ENCODE peak calls at places on chromosomes 12 and 14, in ten cellular contexts. P is AG09309, S is PC-3, R is astrocyte of the spinal cord, I is cardiac fibroblast, M is thyroid gland, V is choroid plexus epithelial cell, U is colonic mucosa, D is epithelial cell of esophagus, Q is heart right ventricle. T is an unnamed sample.

GRCh38 chr14:51442513-51443175 is 202.6 kb downstream of the TMX1 start:
- DNase-seq in U (no peak), S (peak), D (peak), I (peak), Q (no peak), V (peak), M (no peak), R (peak), P (peak), T (no peak)

GRCh38 chr12:87667378-87667777 is 361.8 kb downstream of the C12orf50 start:
- DNase-seq in U (no peak), Q (no peak), D (peak), M (no peak), P (no peak), V (peak), S (peak), I (peak), R (peak), T (no peak)

GRCh38 chr14:95156765-95157194 is 549 bp downstream of the DICER1 start:
- DNase-seq in D (peak), S (peak), I (peak), Q (peak), M (peak), U (no peak), V (peak), R (no peak), P (no peak), T (peak)

GRCh38 chr14:30872602-30873001 is 1.8 kb upstream of the COCH start:
- DNase-seq in V (no peak), P (no peak), I (no peak), M (no peak), D (no peak), Q (no peak), R (no peak), U (no peak), S (no peak), T (no peak)

GRCh38 chr14:67653651-67654280 is 20.7 kb downstream of the VTI1B start:
- DNase-seq in R (no peak), P (peak), U (no peak), I (peak), D (no peak), V (peak), M (peak), S (no peak), Q (no peak), T (no peak)

GRCh38 chr14:103104654-103105511 is 10.4 kb downstream of the EXOC3L4 start:
- DNase-seq in R (peak), U (peak), V (peak), D (peak), P (no peak), I (peak), S (peak), M (peak), Q (peak), T (peak)

GRCh38 chr12:6392499-6392898 is 8.5 kb downstream of the LTBR start:
- DNase-seq in P (no peak), R (no peak), I (no peak), S (no peak), U (peak), D (no peak), M (peak), Q (no peak), V (no peak), T (peak)

GRCh38 chr12:124862768-124863408 is 776 bp downstream of the SCARB1 start:
- DNase-seq in D (peak), U (peak), M (peak), S (peak), V (peak), R (no peak), Q (no peak), P (no peak), I (peak), T (no peak)

GRCh38 chr12:83158613-83159207 is 472.0 kb downstream of the TMTC2 start:
- DNase-seq in Q (no peak), V (no peak), S (no peak), U (no peak), M (no peak), R (no peak), D (no peak), I (no peak), P (no peak), T (no peak)

GRCh38 chr14:31568671-31569070 is 7.5 kb downstream of the NUBPL start:
- DNase-seq in U (no peak), Q (no peak), P (peak), S (no peak), D (peak), R (peak), M (no peak), I (peak), V (peak), T (no peak)

GRCh38 chr12:75177997-75178396 is 31.6 kb downstream of the KCNC2 start:
- DNase-seq in I (peak), V (peak), Q (no peak), P (peak), D (peak), S (peak), R (peak), U (no peak), M (no peak), T (no peak)

GRCh38 chr14:102344485-102344884 is 18.2 kb downstream of the CINP start:
- DNase-seq in Q (no peak), D (no peak), P (no peak), U (no peak), R (no peak), V (no peak), S (no peak), I (no peak), M (no peak), T (no peak)

GRCh38 chr12:48601013-48601756 is 31.3 kb upstream of the LALBA start:
- DNase-seq in Q (no peak), V (peak), S (peak), D (peak), I (peak), P (no peak), R (no peak), U (no peak), M (no peak), T (no peak)

GRCh38 chr12:109331546-109331945 is 16.2 kb upstream of the MYO1H start:
- DNase-seq in I (peak), S (no peak), U (no peak), V (no peak), D (no peak), M (no peak), P (no peak), Q (no peak), R (no peak), T (no peak)

GRCh38 chr14:101590616-101591015 is 29.3 kb downstream of the DIO3 start:
- DNase-seq in Q (no peak), S (no peak), U (no peak), I (no peak), M (no peak), R (no peak), V (no peak), P (no peak), D (no peak), T (no peak)

GRCh38 chr12:125110641-125111360 is 45.6 kb downstream of the AACS start:
- DNase-seq in S (peak), I (peak), Q (no peak), R (peak), U (peak), P (peak), D (no peak), V (peak), M (no peak), T (no peak)

DNA sequence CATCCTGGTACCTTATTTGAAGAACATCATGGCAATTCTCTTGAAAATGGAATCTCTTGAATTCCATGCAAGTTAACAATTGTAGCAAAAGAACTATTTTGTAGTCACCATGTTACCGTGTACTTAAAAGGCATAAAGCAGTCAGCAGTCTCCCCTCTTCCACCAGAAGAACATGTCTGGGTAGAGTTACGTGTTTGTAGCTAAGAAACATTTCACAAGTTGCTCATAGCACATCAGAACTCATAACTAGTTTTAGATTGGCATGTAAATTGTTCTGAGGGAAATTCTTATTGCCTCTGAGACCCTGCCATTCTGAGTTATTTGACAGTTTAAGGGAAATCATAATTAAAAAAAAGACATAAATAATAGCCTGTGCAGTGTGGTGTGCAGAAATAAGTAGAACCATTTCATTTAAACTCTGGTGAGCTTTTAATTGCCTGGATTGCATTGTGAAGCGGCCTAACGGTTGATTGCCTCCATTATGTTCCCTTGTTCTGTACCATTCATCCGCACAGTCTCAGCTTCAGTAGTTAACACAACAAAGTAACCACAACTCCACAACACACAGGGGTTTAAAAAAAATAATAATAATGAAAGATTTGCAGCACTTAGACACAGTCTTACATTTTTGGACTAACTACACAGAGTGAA is 2.6 kb downstream of the LMO3 start:
- DNase-seq in P (no peak), I (no peak), V (no peak), U (no peak), S (no peak), R (no peak), D (no peak), M (no peak), Q (no peak), T (no peak)
- H3K4me3 ChIP-seq in P (no peak), I (no peak), V (no peak), U (no peak), S (no peak), R (no peak), D (no peak), M (no peak), Q (peak), T (no peak)

DNA sequence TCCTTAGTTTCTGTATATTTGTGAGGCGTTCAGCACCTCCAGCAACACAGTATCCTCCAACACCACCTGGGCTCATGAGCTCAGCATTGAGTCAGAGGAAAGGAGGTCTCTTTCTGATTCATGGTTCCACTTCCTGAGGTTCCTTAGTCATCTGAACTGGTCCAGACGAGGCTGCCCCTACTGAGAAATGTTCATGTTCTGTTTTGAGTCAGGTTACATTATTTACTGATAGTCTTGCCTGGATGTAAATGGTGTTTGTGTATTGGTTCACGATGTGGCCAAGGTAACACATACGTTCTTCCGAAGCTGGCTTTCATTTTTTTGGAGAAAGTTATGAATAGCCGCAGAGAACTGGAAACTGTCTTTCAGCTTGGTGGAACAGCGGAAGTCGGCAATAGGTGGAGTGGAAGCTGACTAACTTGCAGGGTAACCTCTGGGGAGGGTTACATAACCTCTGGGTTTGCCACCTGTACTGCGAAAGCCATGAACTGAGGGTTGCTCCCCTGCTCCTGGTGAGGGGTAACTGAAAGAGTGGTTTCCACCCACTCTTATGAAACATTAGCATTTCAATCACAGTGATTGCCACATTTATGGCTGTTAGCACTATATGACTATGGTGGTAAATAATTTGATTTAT is 42.2 kb upstream of the MANSC4 start:
- DNase-seq in I (peak), R (peak), Q (no peak), U (no peak), M (no peak), P (peak), V (peak), D (peak), S (peak), T (no peak)
- H3K4me3 ChIP-seq in I (no peak), R (no peak), Q (no peak), U (no peak), M (no peak), P (no peak), V (no peak), D (peak), S (peak), T (no peak)

GRCh38 chr14:54395716-54396115 is 1.1 kb upstream of the CDKN3 start:
- DNase-seq in P (no peak), M (no peak), R (no peak), D (no peak), V (no peak), S (no peak), Q (no peak), I (no peak), U (no peak), T (no peak)

GRCh38 chr14:54396183-54396492 is 669 bp upstream of the CDKN3 start:
- DNase-seq in U (no peak), Q (no peak), M (no peak), R (no peak), I (no peak), D (no peak), S (peak), P (no peak), V (no peak), T (no peak)

GRCh38 chr14:54396493-54397335 is at the start of gene CDKN3:
- DNase-seq in U (peak), Q (peak), D (peak), S (peak), V (peak), I (peak), M (peak), R (peak), P (peak), T (peak)

GRCh38 chr14:54399560-54399959 is 2.8 kb downstream of the CDKN3 start:
- DNase-seq in Q (no peak), D (no peak), S (no peak), R (no peak), U (no peak), M (no peak), P (no peak), I (no peak), V (no peak), T (no peak)

GRCh38 chr14:54398028-54398368 is 1.2 kb downstream of the CDKN3 start:
- DNase-seq in I (no peak), D (no peak), V (no peak), M (no peak), S (no peak), U (no peak), P (no peak), R (no peak), Q (no peak), T (no peak)
- H3K4me3 ChIP-seq in I (no peak), D (no peak), V (no peak), M (no peak), S (peak), U (no peak), P (no peak), R (no peak), Q (no peak), T (no peak)

GRCh38 chr12:18120899-18121298 is 30.9 kb upstream of the RERGL start:
- DNase-seq in I (no peak), S (no peak), R (no peak), U (no peak), Q (no peak), D (no peak), P (no peak), V (no peak), M (no peak), T (no peak)

GRCh38 chr12:18123707-18124106 is 33.7 kb upstream of the RERGL start:
- DNase-seq in S (no peak), V (no peak), M (no peak), R (no peak), P (no peak), D (no peak), I (no peak), U (no peak), Q (no peak), T (no peak)
- H3K4me3 ChIP-seq in S (no peak), V (no peak), M (no peak), R (no peak), P (no peak), D (no peak), I (no peak), U (no peak), Q (no peak), T (no peak)

DNA sequence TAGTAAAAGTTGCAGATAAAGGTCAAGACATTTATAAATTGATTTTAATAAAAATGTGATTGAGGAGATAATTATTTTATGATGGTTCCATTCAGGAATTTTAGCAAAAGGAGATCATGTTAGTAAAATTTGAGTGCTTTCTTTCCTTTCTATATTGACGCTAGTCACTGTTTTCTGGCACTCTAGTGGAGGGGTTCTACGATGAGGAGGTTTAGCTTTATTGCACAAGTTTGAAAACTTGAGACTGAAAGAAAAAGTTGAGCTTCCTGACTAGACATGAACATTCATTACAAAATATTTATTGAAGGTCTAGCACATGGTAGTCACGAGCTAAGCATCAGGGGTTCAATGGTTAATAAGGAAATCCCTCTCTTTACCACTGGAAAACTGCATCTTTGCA is 336.1 kb downstream of the SNAPC1 start:
- DNase-seq in S (no peak), V (no peak), M (no peak), I (no peak), R (no peak), D (no peak), U (no peak), P (no peak), Q (no peak), T (no peak)
- H3K4me3 ChIP-seq in S (no peak), V (no peak), M (no peak), I (no peak), R (no peak), D (no peak), U (no peak), P (no peak), Q (no peak), T (no peak)

DNA sequence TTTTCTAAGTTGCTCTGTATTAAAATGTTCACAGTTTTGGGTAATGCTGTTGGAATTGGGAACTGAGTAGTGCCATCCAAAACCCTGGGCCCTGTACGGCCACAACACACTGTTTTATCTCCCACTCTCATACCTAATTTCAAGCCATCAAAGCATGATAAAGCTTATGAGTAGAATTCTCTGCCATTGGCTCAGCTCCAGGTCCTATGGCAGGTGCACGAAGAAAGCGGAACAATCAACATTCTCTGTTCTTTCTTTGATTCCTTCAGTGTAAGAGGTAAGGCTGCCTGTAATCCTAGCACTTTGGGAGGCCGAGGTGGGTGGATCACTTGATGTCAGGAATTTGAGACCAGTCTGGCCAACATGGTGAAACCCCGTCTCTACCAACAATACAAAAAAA is 394.9 kb downstream of the CCDC91 start:
- DNase-seq in R (no peak), S (no peak), M (no peak), D (no peak), Q (no peak), U (no peak), P (no peak), V (no peak), I (no peak), T (no peak)
- H3K4me3 ChIP-seq in R (no peak), S (no peak), M (no peak), D (no peak), Q (no peak), U (no peak), P (no peak), V (no peak), I (no peak), T (no peak)

T was measured in heart left ventricle.